ENCODE peak calls at places on chromosome 11, in five cellular contexts. One of them, this sample, is unnamed.

GRCh38 chr11:78784321-78785061 is 209.8 kb upstream of the NARS2 start:
- DNase-seq in neural progenitor cell: no peak
- DNase-seq in tibial nerve: no peak
- DNase-seq in pancreas: no peak
- DNase-seq in HCT116: no peak
- DNase-seq in this sample: no peak

GRCh38 chr11:27018902-27019544 is 21.6 kb upstream of the BBOX1 start:
- DNase-seq in neural progenitor cell: no peak
- DNase-seq in tibial nerve: no peak
- DNase-seq in pancreas: no peak
- DNase-seq in HCT116: no peak
- DNase-seq in this sample: no peak

GRCh38 chr11:128662960-128663359 is 30.9 kb upstream of the FLI1 start:
- DNase-seq in neural progenitor cell: peak
- DNase-seq in tibial nerve: no peak
- DNase-seq in pancreas: no peak
- DNase-seq in HCT116: no peak
- DNase-seq in this sample: no peak

GRCh38 chr11:34234086-34234740 is 123.6 kb downstream of the ABTB2 start:
- DNase-seq in neural progenitor cell: peak
- DNase-seq in tibial nerve: no peak
- DNase-seq in pancreas: no peak
- DNase-seq in HCT116: peak
- DNase-seq in this sample: peak

GRCh38 chr11:124233376-124233775 is 7.5 kb upstream of the OR8G1 start:
- DNase-seq in neural progenitor cell: no peak
- DNase-seq in tibial nerve: no peak
- DNase-seq in pancreas: no peak
- DNase-seq in HCT116: no peak
- DNase-seq in this sample: no peak

GRCh38 chr11:122696662-122697061 is 41.1 kb downstream of the UBASH3B start:
- DNase-seq in neural progenitor cell: no peak
- DNase-seq in tibial nerve: no peak
- DNase-seq in pancreas: no peak
- DNase-seq in HCT116: no peak
- DNase-seq in this sample: no peak

GRCh38 chr11:59997800-59998199 is 19.2 kb upstream of the OOSP4B start:
- DNase-seq in neural progenitor cell: no peak
- DNase-seq in tibial nerve: no peak
- DNase-seq in pancreas: no peak
- DNase-seq in HCT116: no peak
- DNase-seq in this sample: no peak

GRCh38 chr11:69111578-69112247 is 44.0 kb upstream of the SMIM38 start:
- DNase-seq in neural progenitor cell: no peak
- DNase-seq in tibial nerve: no peak
- DNase-seq in pancreas: peak
- DNase-seq in HCT116: no peak
- DNase-seq in this sample: no peak

GRCh38 chr11:97989121-97989520 is 1031.6 kb upstream of the CNTN5 start:
- DNase-seq in neural progenitor cell: no peak
- DNase-seq in tibial nerve: no peak
- DNase-seq in pancreas: no peak
- DNase-seq in HCT116: no peak
- DNase-seq in this sample: no peak

GRCh38 chr11:10017050-10017449 is 277.0 kb downstream of the SBF2 start:
- DNase-seq in neural progenitor cell: no peak
- DNase-seq in tibial nerve: no peak
- DNase-seq in pancreas: no peak
- DNase-seq in HCT116: no peak
- DNase-seq in this sample: no peak

GRCh38 chr11:119342362-119343130 is 1.9 kb upstream of the C1QTNF5 start:
- DNase-seq in neural progenitor cell: no peak
- DNase-seq in tibial nerve: no peak
- DNase-seq in pancreas: no peak
- DNase-seq in HCT116: no peak
- DNase-seq in this sample: no peak

GRCh38 chr11:59199546-59200420 is 12.9 kb downstream of the MPEG1 start:
- DNase-seq in neural progenitor cell: no peak
- DNase-seq in tibial nerve: no peak
- DNase-seq in pancreas: no peak
- DNase-seq in HCT116: no peak
- DNase-seq in this sample: no peak

GRCh38 chr11:131954146-131954545 is 583.7 kb downstream of the NTM start:
- DNase-seq in neural progenitor cell: no peak
- DNase-seq in tibial nerve: no peak
- DNase-seq in pancreas: no peak
- DNase-seq in HCT116: no peak
- DNase-seq in this sample: no peak

GRCh38 chr11:3120071-3120792 is 44.9 kb downstream of the OSBPL5 start:
- DNase-seq in neural progenitor cell: no peak
- DNase-seq in tibial nerve: peak
- DNase-seq in pancreas: peak
- DNase-seq in HCT116: no peak
- DNase-seq in this sample: peak

GRCh38 chr11:109223441-109223840 is 198.5 kb upstream of the C11orf87 start:
- DNase-seq in neural progenitor cell: no peak
- DNase-seq in tibial nerve: no peak
- DNase-seq in pancreas: no peak
- DNase-seq in HCT116: no peak
- DNase-seq in this sample: no peak

GRCh38 chr11:65536412-65537295 is 11.8 kb downstream of the SCYL1 start:
- DNase-seq in neural progenitor cell: no peak
- DNase-seq in tibial nerve: no peak
- DNase-seq in pancreas: peak
- DNase-seq in HCT116: no peak
- DNase-seq in this sample: no peak

GRCh38 chr11:43567396-43567975 is 113.1 kb upstream of the HSD17B12 start:
- DNase-seq in neural progenitor cell: peak
- DNase-seq in tibial nerve: no peak
- DNase-seq in pancreas: no peak
- DNase-seq in HCT116: peak
- DNase-seq in this sample: no peak

GRCh38 chr11:98227266-98227665 is 793.5 kb upstream of the CNTN5 start:
- DNase-seq in neural progenitor cell: no peak
- DNase-seq in tibial nerve: no peak
- DNase-seq in pancreas: no peak
- DNase-seq in HCT116: no peak
- DNase-seq in this sample: no peak

GRCh38 chr11:9922806-9923205 is 258.9 kb downstream of the SWAP70 start:
- DNase-seq in neural progenitor cell: peak
- DNase-seq in tibial nerve: no peak
- DNase-seq in pancreas: no peak
- DNase-seq in HCT116: no peak
- DNase-seq in this sample: no peak

GRCh38 chr11:110713469-110713776 is 1.2 kb upstream of the ARHGAP20 start:
- DNase-seq in neural progenitor cell: no peak
- DNase-seq in tibial nerve: no peak
- DNase-seq in pancreas: no peak
- DNase-seq in HCT116: no peak
- DNase-seq in this sample: no peak

GRCh38 chr11:118930152-118930712 is 4.5 kb upstream of the BCL9L start:
- DNase-seq in neural progenitor cell: peak
- DNase-seq in tibial nerve: peak
- DNase-seq in pancreas: peak
- DNase-seq in HCT116: peak
- DNase-seq in this sample: peak

GRCh38 chr11:112635338-112635737 is 325.9 kb upstream of the NCAM1 start:
- DNase-seq in neural progenitor cell: no peak
- DNase-seq in tibial nerve: no peak
- DNase-seq in pancreas: no peak
- DNase-seq in HCT116: no peak
- DNase-seq in this sample: no peak

GRCh38 chr11:3616721-3617460 is 24.9 kb downstream of the ART5 start:
- DNase-seq in neural progenitor cell: no peak
- DNase-seq in tibial nerve: no peak
- DNase-seq in pancreas: no peak
- DNase-seq in HCT116: no peak
- DNase-seq in this sample: peak

GRCh38 chr11:128809128-128809527 is 58.0 kb downstream of the KCNJ1 start:
- DNase-seq in neural progenitor cell: no peak
- DNase-seq in tibial nerve: no peak
- DNase-seq in pancreas: no peak
- DNase-seq in HCT116: no peak
- DNase-seq in this sample: no peak

GRCh38 chr11:96748639-96749370 is 359.0 kb downstream of the JRKL start:
- DNase-seq in neural progenitor cell: no peak
- DNase-seq in tibial nerve: no peak
- DNase-seq in pancreas: no peak
- DNase-seq in HCT116: no peak
- DNase-seq in this sample: no peak

GRCh38 chr11:15195454-15196200 is 80.9 kb downstream of the INSC start:
- DNase-seq in neural progenitor cell: no peak
- DNase-seq in tibial nerve: no peak
- DNase-seq in pancreas: no peak
- DNase-seq in HCT116: no peak
- DNase-seq in this sample: no peak

GRCh38 chr11:70109006-70109405 is 30.9 kb downstream of the ANO1 start:
- DNase-seq in neural progenitor cell: no peak
- DNase-seq in tibial nerve: no peak
- DNase-seq in pancreas: peak
- DNase-seq in HCT116: no peak
- DNase-seq in this sample: no peak

GRCh38 chr11:47109051-47109791 is 67.5 kb downstream of the ARFGAP2 start:
- DNase-seq in neural progenitor cell: no peak
- DNase-seq in tibial nerve: no peak
- DNase-seq in pancreas: no peak
- DNase-seq in HCT116: no peak
- DNase-seq in this sample: no peak
- H3K4me3 ChIP-seq in neural progenitor cell: no peak
- H3K4me3 ChIP-seq in tibial nerve: no peak
- H3K4me3 ChIP-seq in pancreas: no peak
- H3K4me3 ChIP-seq in HCT116: no peak
- H3K4me3 ChIP-seq in this sample: no peak

DNA sequence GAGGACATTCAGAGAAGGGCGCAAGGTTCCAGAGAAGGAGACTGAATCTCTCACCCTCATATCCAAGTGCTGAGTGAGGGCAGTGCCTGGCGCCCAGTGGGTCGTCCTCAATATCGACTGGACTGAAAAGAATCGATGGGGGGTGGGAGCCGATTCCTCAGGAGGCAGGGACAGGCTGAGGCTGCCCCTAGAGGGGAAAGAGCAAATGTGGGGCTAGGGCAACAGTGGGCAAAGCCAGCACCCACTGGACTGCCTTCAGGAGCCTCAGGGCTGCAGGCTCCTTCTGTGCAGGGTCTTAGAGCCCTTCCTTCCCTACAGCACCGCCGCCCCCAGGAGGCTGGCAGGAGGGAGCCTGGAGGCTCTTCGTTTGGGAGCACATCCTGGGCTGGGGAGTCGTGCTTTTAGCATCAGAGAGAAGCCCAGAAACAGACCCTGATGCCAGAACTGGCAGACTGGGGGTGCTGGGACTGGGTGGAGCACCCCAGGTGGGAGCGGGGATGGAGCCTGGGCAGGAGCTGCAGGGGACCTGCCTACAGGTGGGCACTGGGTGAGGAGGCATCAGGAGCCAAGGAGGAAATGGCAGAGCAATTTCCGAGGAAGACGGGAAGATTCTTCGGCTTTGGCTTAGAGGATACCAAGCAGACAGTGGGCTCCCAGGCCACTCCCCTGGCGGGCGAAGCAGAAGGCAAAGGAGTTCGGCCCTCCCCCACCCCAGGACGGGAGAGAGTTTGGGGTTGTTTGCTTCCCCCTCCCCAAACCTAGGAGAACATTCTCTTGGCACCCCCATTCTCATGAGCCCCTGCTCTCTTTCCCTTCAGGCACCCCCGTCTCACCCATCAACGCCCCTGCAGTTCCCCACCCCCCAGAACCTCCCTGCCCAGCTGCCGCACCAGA is 1.2 kb downstream of the SYT7 start:
- DNase-seq in neural progenitor cell: peak
- DNase-seq in tibial nerve: no peak
- DNase-seq in pancreas: peak
- DNase-seq in HCT116: no peak
- DNase-seq in this sample: no peak
- TF ChIP-seq CTCF in neural progenitor cell: peak
- TF ChIP-seq CTCF in tibial nerve: no peak
- TF ChIP-seq CTCF in pancreas: no peak
- TF ChIP-seq CTCF in HCT116: peak
- TF ChIP-seq CTCF in this sample: no peak

DNA sequence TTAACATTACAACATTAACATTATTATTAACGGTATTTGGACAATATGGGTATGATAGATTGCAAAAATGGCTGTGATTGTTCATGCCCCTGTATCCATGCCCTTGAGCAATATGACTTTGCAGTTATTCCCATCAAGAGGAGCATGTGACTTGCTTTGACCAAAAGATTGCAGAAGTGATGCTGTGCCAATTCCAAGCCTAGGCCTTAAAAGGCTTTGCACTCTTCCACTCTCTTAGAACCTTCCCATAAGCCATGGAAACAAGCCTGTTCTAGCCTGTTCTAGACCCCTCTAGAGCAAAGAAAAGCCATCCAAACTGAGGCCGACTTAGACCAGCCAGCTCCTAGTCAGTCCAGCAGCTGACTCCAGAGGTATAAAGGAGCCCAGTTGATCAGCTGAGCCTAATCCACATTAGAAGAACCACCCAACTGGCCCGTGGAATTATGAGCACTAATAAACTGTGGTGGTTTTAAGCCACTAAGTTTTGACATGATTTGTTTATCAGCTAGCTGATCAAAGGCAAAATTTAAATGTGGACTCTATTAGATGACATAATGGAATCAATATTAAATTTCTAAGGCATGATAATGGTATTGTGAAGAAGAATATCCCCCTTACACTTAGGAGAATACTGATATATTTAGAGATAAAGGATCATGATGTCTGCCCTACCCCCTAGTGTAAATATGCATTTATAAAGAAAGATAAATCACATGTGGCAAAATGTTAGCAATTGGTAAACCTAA is 28.6 kb downstream of the RAB30 start:
- DNase-seq in neural progenitor cell: no peak
- DNase-seq in tibial nerve: no peak
- DNase-seq in pancreas: no peak
- DNase-seq in HCT116: no peak
- DNase-seq in this sample: no peak
- H3K27ac ChIP-seq in neural progenitor cell: no peak
- H3K27ac ChIP-seq in tibial nerve: no peak
- H3K27ac ChIP-seq in pancreas: no peak
- H3K27ac ChIP-seq in HCT116: no peak
- H3K27ac ChIP-seq in this sample: no peak

DNA sequence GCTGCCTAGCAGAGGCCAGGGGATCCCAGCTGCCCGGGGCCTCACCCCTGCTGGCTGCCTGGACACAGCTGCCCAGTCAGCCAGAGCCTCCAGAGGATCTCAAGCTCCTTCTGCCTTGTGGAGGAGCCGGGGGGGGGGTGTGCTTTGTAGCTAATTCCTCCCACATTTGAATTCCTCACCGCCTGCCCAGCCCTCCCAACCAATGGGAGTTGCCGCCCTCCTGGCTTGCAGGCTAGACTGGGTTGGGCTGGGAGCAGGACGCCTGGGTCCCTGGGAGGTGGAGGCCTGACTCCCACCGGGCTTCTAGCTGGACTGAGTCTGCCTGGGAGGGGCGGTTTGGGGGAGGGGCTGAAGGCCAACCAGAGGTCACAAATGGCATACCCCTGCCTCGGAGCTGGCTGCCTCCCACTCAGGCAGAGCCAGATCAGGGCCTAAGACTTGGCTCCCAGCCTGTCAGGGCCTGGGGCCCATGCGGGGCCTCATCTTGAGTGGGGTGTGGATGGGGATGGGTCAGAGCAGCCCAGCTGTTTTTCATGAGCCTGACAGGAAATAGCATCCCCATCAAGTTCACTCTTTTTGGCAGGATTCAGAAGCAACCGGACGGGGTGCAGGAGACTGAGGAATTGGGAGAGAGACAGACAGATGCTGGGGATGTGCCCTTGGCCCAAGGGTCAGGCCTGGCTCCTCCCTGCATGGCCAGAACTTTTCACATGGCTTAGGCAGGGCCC is 29.2 kb upstream of the PDE2A start:
- DNase-seq in neural progenitor cell: peak
- DNase-seq in tibial nerve: peak
- DNase-seq in pancreas: peak
- DNase-seq in HCT116: no peak
- DNase-seq in this sample: peak
- H3K4me3 ChIP-seq in neural progenitor cell: no peak
- H3K4me3 ChIP-seq in tibial nerve: no peak
- H3K4me3 ChIP-seq in pancreas: no peak
- H3K4me3 ChIP-seq in HCT116: no peak
- H3K4me3 ChIP-seq in this sample: no peak